ENCODE peak calls at places on chromosomes 1 and 21, in six cellular contexts. F is ELR, C is hypothalamus, H is IMR-90, X is fibroblast of the conjunctiva, Y is Peyer's patch. B is an unnamed sample.

GRCh38 chr1:231808990-231809389 is 182.4 kb downstream of the DISC1 start:
- DNase-seq in F (peak; percentile 88), C (no peak), H (peak; percentile 33), X (no peak), Y (no peak), B (peak; percentile 54)

GRCh38 chr1:107936498-107937481 is 28.2 kb downstream of the VAV3 start:
- DNase-seq in F (peak; percentile 82), C (no peak), H (peak; percentile 62), X (peak; percentile 78), Y (peak; percentile 31), B (peak; percentile 96)

GRCh38 chr21:33940846-33941245 is 25.2 kb upstream of the ATP5PO start:
- DNase-seq in F (no peak), C (no peak), H (peak; percentile 48), X (no peak), Y (no peak), B (no peak)

GRCh38 chr1:221987860-221988520 is 246.1 kb upstream of the DUSP10 start:
- DNase-seq in F (peak; percentile 91), C (no peak), H (peak; percentile 96), X (peak; percentile 62), Y (no peak), B (peak; percentile 14)

GRCh38 chr21:34707876-34708325 is 39.1 kb downstream of the CLIC6 start:
- DNase-seq in F (no peak), C (no peak), H (no peak), X (no peak), Y (no peak), B (no peak)

GRCh38 chr1:200888349-200888838 is 6.3 kb upstream of the INAVA start:
- DNase-seq in F (peak; percentile 83), C (no peak), H (no peak), X (no peak), Y (peak; percentile 82), B (no peak)

GRCh38 chr1:199218065-199218464 is 579.2 kb downstream of the PTPRC start:
- DNase-seq in F (no peak), C (no peak), H (no peak), X (no peak), Y (no peak), B (no peak)

GRCh38 chr1:209485167-209485566 is 98.3 kb upstream of the CAMK1G start:
- DNase-seq in F (peak; percentile 39), C (no peak), H (peak; percentile 51), X (peak; percentile 4), Y (no peak), B (no peak)

GRCh38 chr1:240029418-240029817 is 62.3 kb upstream of the FMN2 start:
- DNase-seq in F (peak; percentile 56), C (no peak), H (peak; percentile 62), X (peak; percentile 1), Y (no peak), B (peak; percentile 88)